ENCODE peak calls at places on chromosomes 4 and X, in five cellular contexts. U is cardiac muscle cell, M is SJSA1, A is uterus, Q is neural progenitor cell. N is an unnamed sample.

GRCh38 chr4:74610491-74610890 is 165.6 kb downstream of the AREG start:
- DNase-seq in U (peak; percentile 59), M (no peak), A (no peak), Q (no peak), N (no peak)

GRCh38 chr4:102713096-102713495 is 47.7 kb downstream of the MANBA start:
- DNase-seq in U (peak; percentile 51), M (peak; percentile 60), A (no peak), Q (no peak), N (no peak)

GRCh38 chr4:1109898-1110506 is 3.4 kb downstream of the RNF212 start:
- DNase-seq in U (no peak), M (no peak), A (no peak), Q (no peak), N (peak; percentile 19)

GRCh38 chr4:10164877-10165283 is 48.3 kb upstream of the WDR1 start:
- DNase-seq in U (peak; percentile 64), M (no peak), A (no peak), Q (peak; percentile 69), N (peak; percentile 53)

GRCh38 chrX:134315893-134316292 is 78.9 kb downstream of the CCDC160 start:
- DNase-seq in U (no peak), M (no peak), A (no peak), Q (no peak), N (no peak)

GRCh38 chrX:25191403-25191802 is 175.6 kb upstream of the ARX start:
- DNase-seq in U (no peak), M (no peak), A (no peak), Q (no peak), N (no peak)

GRCh38 chr4:113209652-113210320 is 160.3 kb downstream of the ANK2 start:
- DNase-seq in U (no peak), M (no peak), A (no peak), Q (no peak), N (no peak)

GRCh38 chr4:185532795-185533324 is 2.4 kb downstream of the PDLIM3 start:
- DNase-seq in U (no peak), M (no peak), A (no peak), Q (no peak), N (no peak)

GRCh38 chr4:101064541-101065180 is 282.7 kb downstream of the PPP3CA start:
- DNase-seq in U (no peak), M (no peak), A (no peak), Q (no peak), N (no peak)

GRCh38 chr4:16591867-16592266 is 306.6 kb downstream of the LDB2 start:
- DNase-seq in U (no peak), M (no peak), A (peak; percentile 57), Q (peak; percentile 85), N (no peak)

GRCh38 chr4:96983830-96984229 is 1143.9 kb downstream of the PDHA2 start:
- DNase-seq in U (no peak), M (no peak), A (no peak), Q (no peak), N (no peak)

GRCh38 chrX:134396174-134396573 is 63.8 kb upstream of the HPRT1 start:
- DNase-seq in U (peak; percentile 12), M (no peak), A (no peak), Q (peak; percentile 2), N (peak; percentile 18)

GRCh38 chr4:149493492-149493891 is 322.2 kb downstream of the IQCM start:
- DNase-seq in U (no peak), M (no peak), A (no peak), Q (no peak), N (no peak)

GRCh38 chr4:156568041-156568440 is 403.6 kb downstream of the PDGFC start:
- DNase-seq in U (no peak), M (no peak), A (no peak), Q (peak; percentile 3), N (peak; percentile 26)

GRCh38 chrX:137428251-137428661 is 137.7 kb upstream of the ZIC3 start:
- DNase-seq in U (peak; percentile 9), M (no peak), A (no peak), Q (peak; percentile 39), N (no peak)

GRCh38 chrX:73930300-73930699 is 367.3 kb downstream of the CHIC1 start:
- DNase-seq in U (no peak), M (peak; percentile 32), A (no peak), Q (no peak), N (no peak)

GRCh38 chr4:4820739-4821138 is 38.7 kb upstream of the MSX1 start:
- DNase-seq in U (no peak), M (no peak), A (no peak), Q (no peak), N (no peak)

GRCh38 chr4:152243890-152244595 is 291.8 kb downstream of the FBXW7 start:
- DNase-seq in U (no peak), M (no peak), A (no peak), Q (no peak), N (peak; percentile 26)

GRCh38 chr4:125368684-125369083 is 53.9 kb downstream of the FAT4 start:
- DNase-seq in U (no peak), M (peak; percentile 67), A (no peak), Q (no peak), N (peak; percentile 60)

GRCh38 chr4:137367608-137368007 is 164.7 kb downstream of the PCDH18 start:
- DNase-seq in U (no peak), M (no peak), A (no peak), Q (no peak), N (no peak)

GRCh38 chr4:48553720-48554119 is 63.7 kb downstream of the ZAR1 start:
- DNase-seq in U (no peak), M (no peak), A (no peak), Q (no peak), N (no peak)
- H3K36me3 ChIP-seq in U (peaks cover 50% of the 10 kb centered on the region), M (peaks cover 15% of the 10 kb centered on the region), A (no peaks in the 10 kb centered on the region), Q (peaks cover 33% of the 10 kb centered on the region), N (peaks cover 8% of the 10 kb centered on the region)

GRCh38 chrX:120308558-120308957 is 2.7 kb downstream of the TMEM255A start:
- DNase-seq in U (peak; percentile 71), M (no peak), A (peak; percentile 16), Q (peak; percentile 86), N (no peak)

GRCh38 chrX:120304241-120304640 is 7.0 kb downstream of the TMEM255A start:
- DNase-seq in U (no peak), M (no peak), A (no peak), Q (no peak), N (no peak)

GRCh38 chrX:120305531-120306145 is 5.6 kb downstream of the TMEM255A start:
- DNase-seq in U (no peak), M (no peak), A (no peak), Q (no peak), N (peak; percentile 25)

GRCh38 chrX:120308959-120309872 is 2.0 kb downstream of the TMEM255A start:
- DNase-seq in U (peak; percentile 78), M (peak; percentile 9), A (peak; percentile 57), Q (peak; percentile 82), N (peak; percentile 77)

DNA sequence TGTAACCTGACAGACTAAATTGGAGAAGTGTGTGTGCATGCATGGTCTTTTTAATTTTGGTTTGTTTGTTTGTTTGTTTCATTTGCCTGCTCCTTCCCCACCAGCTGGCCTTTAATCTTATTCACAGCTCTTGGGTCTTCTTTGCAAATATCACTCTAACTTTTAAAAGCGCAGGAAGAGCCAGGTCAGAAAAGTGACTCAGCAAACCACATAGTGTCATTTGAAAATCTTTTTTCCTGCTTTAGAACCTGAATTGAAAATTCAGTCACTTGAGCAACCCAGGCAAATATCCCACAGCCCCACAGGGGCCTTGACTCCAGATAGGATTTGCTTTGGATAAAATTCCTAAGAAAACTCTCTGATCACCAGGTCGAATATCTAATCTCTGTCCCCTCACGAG is 4.6 kb downstream of the TMEM255A start:
- DNase-seq in U (no peak), M (no peak), A (no peak), Q (no peak), N (no peak)
- H3K27me3 ChIP-seq in U (peaks cover 9% of the 10 kb centered on the region), M (peaks cover 6% of the 10 kb centered on the region), A (no peaks in the 10 kb centered on the region), Q (peaks cover 60% of the 10 kb centered on the region), N (no peaks in the 10 kb centered on the region)

DNA sequence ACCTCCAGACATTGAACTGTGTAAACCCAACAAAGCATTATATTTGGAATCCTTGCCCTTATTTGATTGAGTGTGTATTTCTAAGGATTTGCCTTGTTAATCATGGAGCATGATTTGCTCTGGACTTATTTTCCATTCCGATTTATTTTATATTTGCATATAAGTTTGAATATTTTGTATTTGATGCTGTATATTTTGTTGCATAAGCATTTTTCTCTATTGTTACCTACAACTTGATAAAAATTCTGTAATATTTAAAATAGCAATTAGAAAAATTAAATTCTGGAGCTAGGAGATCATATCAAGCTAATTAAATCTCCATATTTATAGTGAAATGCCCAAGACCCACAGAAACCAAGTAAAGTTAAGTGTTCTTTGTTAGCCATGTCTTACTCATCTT is 47.2 kb downstream of the USO1 start:
- DNase-seq in U (no peak), M (no peak), A (no peak), Q (no peak), N (no peak)
- H3K36me3 ChIP-seq in U (peaks cover 43% of the 10 kb centered on the region), M (peaks cover 46% of the 10 kb centered on the region), A (no peaks in the 10 kb centered on the region), Q (peaks cover 32% of the 10 kb centered on the region), N (peaks cover 30% of the 10 kb centered on the region)

DNA sequence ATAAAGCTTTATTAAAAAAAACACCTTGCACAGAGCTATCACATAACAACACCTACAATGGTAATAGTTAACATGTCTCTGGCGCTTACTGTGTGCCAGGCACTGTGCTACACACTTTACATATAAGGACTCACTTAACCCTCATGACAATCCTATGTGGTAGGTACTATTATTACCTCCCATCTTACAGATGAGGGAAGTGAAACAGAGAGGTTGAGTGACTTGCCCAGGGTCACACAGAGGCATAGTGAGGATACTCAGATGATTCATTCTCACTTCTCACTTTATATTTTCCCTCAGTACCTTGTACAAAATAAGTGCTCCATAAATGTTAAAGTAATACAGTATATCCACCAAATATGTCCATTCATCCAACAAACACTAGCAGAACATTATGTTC is 43.4 kb upstream of the IQSEC2 start:
- DNase-seq in U (no peak), M (no peak), A (no peak), Q (no peak), N (no peak)
- H3K27me3 ChIP-seq in U (peaks cover 12% of the 10 kb centered on the region), M (peaks cover 26% of the 10 kb centered on the region), A (no peaks in the 10 kb centered on the region), Q (peaks cover 53% of the 10 kb centered on the region), N (peaks cover 73% of the 10 kb centered on the region)

DNA sequence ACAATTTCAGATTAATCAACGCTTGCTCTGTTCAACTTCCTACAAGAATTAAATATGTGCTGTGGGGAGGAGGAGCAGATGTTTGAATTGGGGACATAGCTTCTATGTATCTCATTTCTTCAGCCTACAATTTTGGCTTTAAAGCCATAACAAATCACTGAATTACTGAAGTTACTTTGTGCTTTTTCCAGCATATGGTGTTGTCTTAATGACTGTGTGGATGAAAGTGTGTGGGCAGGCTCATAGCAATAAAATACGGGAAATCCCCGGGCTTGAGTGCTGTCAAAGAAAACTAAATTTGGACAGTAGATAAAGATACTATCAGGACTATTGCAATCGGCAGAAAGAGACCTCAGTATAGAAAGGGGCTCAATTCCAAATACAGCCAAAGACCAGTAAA is 874 bp downstream of the TLR7 start:
- DNase-seq in U (no peak), M (no peak), A (no peak), Q (no peak), N (peak; percentile 6)
- H3K36me3 ChIP-seq in U (no peaks in the 10 kb centered on the region), M (no peaks in the 10 kb centered on the region), A (no peaks in the 10 kb centered on the region), Q (no peaks in the 10 kb centered on the region), N (no peaks in the 10 kb centered on the region)

N was measured in A673.